ENCODE peak calls at places on chromosome 1, in six cellular contexts. B is endothelial cell; O is GM12891; W is KG1; F is hepatocyte; Q is stimulated activated CD8-positive, alpha-beta memory T cell treated with anti-CD3 and anti-CD28 coated beads, Interleukin-4, amount 100 ng/mL, for 24 hours. E is an unnamed sample.

GRCh38 chr1:206447079-206447780 is 23.0 kb upstream of the IKBKE start:
- DNase-seq in B (no peak), O (no peak), W (no peak), F (no peak), Q (no peak), E (no peak)

GRCh38 chr1:201461783-201462441 is 7.1 kb downstream of the PHLDA3 start:
- DNase-seq in B (no peak), O (no peak), W (no peak), F (peak), Q (no peak), E (no peak)

GRCh38 chr1:184025242-184025675 is 12.3 kb downstream of the COLGALT2 start:
- DNase-seq in B (no peak), O (no peak), W (no peak), F (peak), Q (no peak), E (no peak)

GRCh38 chr1:160163612-160164011 is 12.2 kb downstream of the ATP1A4 start:
- DNase-seq in B (no peak), O (no peak), W (no peak), F (no peak), Q (no peak), E (no peak)

GRCh38 chr1:2108213-2108876 is 58.1 kb downstream of the PRKCZ start:
- DNase-seq in B (peak), O (no peak), W (no peak), F (peak), Q (no peak), E (no peak)

GRCh38 chr1:215643592-215644321 is 76.7 kb downstream of the KCTD3 start:
- DNase-seq in B (no peak), O (no peak), W (no peak), F (no peak), Q (no peak), E (no peak)

GRCh38 chr1:245345191-245345884 is 190.6 kb downstream of the KIF26B start:
- DNase-seq in B (no peak), O (no peak), W (no peak), F (peak), Q (no peak), E (no peak)

GRCh38 chr1:16338961-16339360 is 13.3 kb downstream of the FBXO42 start:
- DNase-seq in B (no peak), O (no peak), W (no peak), F (no peak), Q (no peak), E (no peak)

GRCh38 chr1:15410223-15410883 is 665 bp downstream of the EFHD2 start:
- DNase-seq in B (no peak), O (no peak), W (no peak), F (no peak), Q (no peak), E (peak)

GRCh38 chr1:200354243-200354642 is 55.6 kb downstream of the ZNF281 start:
- DNase-seq in B (no peak), O (no peak), W (no peak), F (no peak), Q (no peak), E (no peak)

GRCh38 chr1:245825128-245825901 is 670.5 kb downstream of the KIF26B start:
- DNase-seq in B (no peak), O (no peak), W (no peak), F (peak), Q (no peak), E (no peak)

GRCh38 chr1:31644560-31645273 is at the start of gene PEF1:
- DNase-seq in B (peak), O (peak), W (peak), F (peak), Q (peak), E (peak)

GRCh38 chr1:31587720-31588423 is 11.6 kb downstream of the TINAGL1 start:
- DNase-seq in B (peak), O (peak), W (no peak), F (peak), Q (peak), E (peak)

GRCh38 chr1:67540025-67540732 is 110.0 kb upstream of the SERBP1 start:
- DNase-seq in B (no peak), O (no peak), W (no peak), F (peak), Q (no peak), E (no peak)

E was measured in NK-92 treated with Interleukin-12 subunit alpha and Interleukin-12 subunit beta, amount 100 ng/mL, for 24 hours.